ENCODE peak calls at places on chromosomes 6 and 20, in nine cellular contexts. L, J, Y, A, X, V, W, G and E are unnamed samples. For H3K27me3, the result is how much of the 10 kb centered on the place peaks cover.

GRCh38 chr20:20895537-20895936 is 183.1 kb upstream of the RALGAPA2 start:
- DNase-seq in L (no peak), J (no peak), Y (no peak), A (no peak), X (no peak), V (no peak), W (no peak), G (no peak), E (no peak)

GRCh38 chr20:17560344-17561074 is 9.4 kb upstream of the DSTN start:
- DNase-seq in L (no peak), J (no peak), Y (no peak), A (no peak), X (no peak), V (no peak), W (no peak), G (no peak), E (no peak)

GRCh38 chr6:166949533-166950442 is 6.6 kb downstream of the RNASET2 start:
- DNase-seq in L (no peak), J (peak), Y (no peak), A (no peak), X (no peak), V (no peak), W (no peak), G (no peak), E (no peak)

GRCh38 chr6:29510202-29510601 is 22.4 kb upstream of the MAS1L start:
- DNase-seq in L (no peak), J (no peak), Y (no peak), A (peak), X (no peak), V (no peak), W (peak), G (no peak), E (no peak)

GRCh38 chr20:53157443-53158408 is 185.6 kb downstream of the TSHZ2 start:
- DNase-seq in L (no peak), J (peak), Y (no peak), A (no peak), X (peak), V (peak), W (peak), G (no peak), E (no peak)

GRCh38 chr6:31851485-31851832 is 11.2 kb downstream of the NEU1 start:
- DNase-seq in L (no peak), J (no peak), Y (no peak), A (no peak), X (peak), V (no peak), W (no peak), G (no peak), E (no peak)

GRCh38 chr6:150788135-150788534 is 77.4 kb upstream of the MTHFD1L start:
- DNase-seq in L (no peak), J (no peak), Y (no peak), A (no peak), X (no peak), V (no peak), W (no peak), G (no peak), E (no peak)

GRCh38 chr20:32204485-32205115 is 2.9 kb downstream of the PLAGL2 start:
- DNase-seq in L (no peak), J (no peak), Y (peak), A (no peak), X (no peak), V (no peak), W (no peak), G (no peak), E (no peak)

GRCh38 chr6:11791354-11792107 is 12.9 kb upstream of the ADTRP start:
- DNase-seq in L (no peak), J (no peak), Y (no peak), A (no peak), X (no peak), V (no peak), W (no peak), G (no peak), E (no peak)

GRCh38 chr6:131979515-131980337 is 28.6 kb upstream of the CCN2 start:
- DNase-seq in L (no peak), J (no peak), Y (no peak), A (no peak), X (peak), V (no peak), W (no peak), G (no peak), E (peak)

GRCh38 chr6:27188885-27189418 is 58.5 kb upstream of the PRSS16 start:
- DNase-seq in L (peak), J (no peak), Y (peak), A (peak), X (peak), V (peak), W (peak), G (peak), E (peak)

GRCh38 chr20:47392721-47393073 is 36.2 kb upstream of the ZMYND8 start:
- DNase-seq in L (no peak), J (no peak), Y (peak), A (no peak), X (peak), V (no peak), W (no peak), G (no peak), E (no peak)

GRCh38 chr20:57811373-57812020 is 101.7 kb upstream of the PMEPA1 start:
- DNase-seq in L (no peak), J (peak), Y (peak), A (peak), X (no peak), V (peak), W (no peak), G (peak), E (no peak)

GRCh38 chr6:106369739-106370138 is 9.2 kb downstream of the CRYBG1 start:
- DNase-seq in L (no peak), J (no peak), Y (no peak), A (no peak), X (no peak), V (no peak), W (no peak), G (no peak), E (no peak)

GRCh38 chr6:104599821-104600658 is 259.7 kb downstream of the HACE1 start:
- DNase-seq in L (no peak), J (no peak), Y (no peak), A (peak), X (peak), V (no peak), W (no peak), G (no peak), E (no peak)

GRCh38 chr6:71545905-71546304 is 257.3 kb downstream of the OGFRL1 start:
- DNase-seq in L (no peak), J (no peak), Y (no peak), A (no peak), X (no peak), V (no peak), W (no peak), G (no peak), E (no peak)

GRCh38 chr20:22545045-22545444 is 39.3 kb downstream of the FOXA2 start:
- DNase-seq in L (no peak), J (no peak), Y (no peak), A (no peak), X (no peak), V (no peak), W (no peak), G (no peak), E (no peak)

GRCh38 chr6:36130672-36131516 is 581 bp downstream of the MAPK13 start:
- DNase-seq in L (peak), J (peak), Y (peak), A (no peak), X (no peak), V (peak), W (peak), G (no peak), E (no peak)

GRCh38 chr6:154257074-154257473 is 99.5 kb downstream of the IPCEF1 start:
- DNase-seq in L (no peak), J (no peak), Y (no peak), A (no peak), X (no peak), V (no peak), W (no peak), G (no peak), E (no peak)

GRCh38 chr6:165821754-165822153 is 158.7 kb upstream of the PDE10A start:
- DNase-seq in L (no peak), J (no peak), Y (no peak), A (no peak), X (no peak), V (no peak), W (no peak), G (no peak), E (no peak)

GRCh38 chr20:24519476-24519875 is 50.0 kb downstream of the SYNDIG1 start:
- DNase-seq in L (no peak), J (no peak), Y (no peak), A (no peak), X (no peak), V (no peak), W (no peak), G (no peak), E (no peak)

GRCh38 chr6:157380458-157380778 is 572 bp upstream of the ZDHHC14 start:
- DNase-seq in L (no peak), J (no peak), Y (no peak), A (no peak), X (no peak), V (no peak), W (no peak), G (no peak), E (no peak)

GRCh38 chr20:59159822-59160740 is 3.5 kb upstream of the ZNF831 start:
- DNase-seq in L (no peak), J (no peak), Y (no peak), A (peak), X (no peak), V (no peak), W (no peak), G (no peak), E (no peak)

GRCh38 chr20:58463231-58463630 is 52.0 kb downstream of the APCDD1L start:
- DNase-seq in L (no peak), J (no peak), Y (no peak), A (no peak), X (no peak), V (no peak), W (no peak), G (no peak), E (no peak)

GRCh38 chr6:43922423-43923375 is 152.7 kb downstream of the VEGFA start:
- DNase-seq in L (no peak), J (peak), Y (no peak), A (no peak), X (no peak), V (no peak), W (no peak), G (no peak), E (no peak)

GRCh38 chr6:106199998-106200397 is 113.9 kb downstream of the PRDM1 start:
- DNase-seq in L (no peak), J (no peak), Y (no peak), A (no peak), X (peak), V (no peak), W (no peak), G (no peak), E (peak)

GRCh38 chr20:10492065-10492464 is 57.0 kb downstream of the SLX4IP start:
- DNase-seq in L (no peak), J (no peak), Y (no peak), A (no peak), X (peak), V (no peak), W (no peak), G (no peak), E (no peak)

GRCh38 chr6:138307816-138308727 is 69.6 kb upstream of the SMIM28 start:
- DNase-seq in L (peak), J (no peak), Y (no peak), A (no peak), X (peak), V (no peak), W (no peak), G (no peak), E (no peak)

GRCh38 chr6:148431840-148432239 is 89.2 kb downstream of the SASH1 start:
- DNase-seq in L (no peak), J (no peak), Y (no peak), A (no peak), X (no peak), V (no peak), W (no peak), G (no peak), E (no peak)

GRCh38 chr20:33431797-33432381 is 11.7 kb downstream of the SNTA1 start:
- DNase-seq in L (no peak), J (no peak), Y (no peak), A (no peak), X (no peak), V (no peak), W (no peak), G (no peak), E (no peak)

GRCh38 chr6:40848038-40848437 is 191.0 kb downstream of the UNC5CL start:
- DNase-seq in L (no peak), J (no peak), Y (no peak), A (no peak), X (peak), V (no peak), W (no peak), G (no peak), E (no peak)

GRCh38 chr6:90003941-90004340 is 109.7 kb downstream of the GJA10 start:
- DNase-seq in L (no peak), J (no peak), Y (no peak), A (no peak), X (peak), V (no peak), W (no peak), G (no peak), E (no peak)

GRCh38 chr6:43628392-43629103 is 516 bp downstream of the GTPBP2 start:
- DNase-seq in L (peak), J (no peak), Y (peak), A (peak), X (peak), V (peak), W (peak), G (peak), E (no peak)

GRCh38 chr20:24691901-24692351 is 222.5 kb downstream of the SYNDIG1 start:
- DNase-seq in L (no peak), J (peak), Y (no peak), A (no peak), X (no peak), V (no peak), W (no peak), G (no peak), E (no peak)

GRCh38 chr6:81158956-81159355 is 593.5 kb downstream of the TENT5A start:
- DNase-seq in L (no peak), J (no peak), Y (no peak), A (no peak), X (peak), V (no peak), W (no peak), G (no peak), E (no peak)

GRCh38 chr6:137094411-137095008 is 49.7 kb upstream of the IL20RA start:
- DNase-seq in L (peak), J (no peak), Y (peak), A (peak), X (peak), V (peak), W (peak), G (peak), E (peak)

GRCh38 chr6:164344801-164345291 is 930.3 kb downstream of the QKI start:
- DNase-seq in L (no peak), J (no peak), Y (no peak), A (no peak), X (peak), V (no peak), W (no peak), G (no peak), E (no peak)

GRCh38 chr6:133983099-133983939 is 30.3 kb downstream of the TBPL1 start:
- DNase-seq in L (no peak), J (no peak), Y (peak), A (no peak), X (peak), V (peak), W (no peak), G (no peak), E (no peak)
- TF ChIP-seq CTCF in L (no peak), J (no peak), Y (no peak), A (no peak), X (no peak), V (no peak), W (no peak), G (no peak), E (no peak)

GRCh38 chr20:63497946-63498935 is 642 bp downstream of the EEF1A2 start:
- DNase-seq in L (no peak), J (no peak), Y (peak), A (peak), X (peak), V (no peak), W (peak), G (no peak), E (no peak)
- H3K4me3 ChIP-seq in L (peak), J (no peak), Y (peak), A (peak), X (no peak), V (no peak), W (peak), G (no peak), E (peak)

GRCh38 chr6:26156850-26157149 is 69.6 kb downstream of the HFE start:
- DNase-seq in L (no peak), J (no peak), Y (no peak), A (no peak), X (no peak), V (no peak), W (no peak), G (no peak), E (no peak)
- H3K27me3 ChIP-seq in L (under half), J (under half), Y (under half), A (under half), X (under half), V (under half), W (under half), G (under half), E (under half)

DNA sequence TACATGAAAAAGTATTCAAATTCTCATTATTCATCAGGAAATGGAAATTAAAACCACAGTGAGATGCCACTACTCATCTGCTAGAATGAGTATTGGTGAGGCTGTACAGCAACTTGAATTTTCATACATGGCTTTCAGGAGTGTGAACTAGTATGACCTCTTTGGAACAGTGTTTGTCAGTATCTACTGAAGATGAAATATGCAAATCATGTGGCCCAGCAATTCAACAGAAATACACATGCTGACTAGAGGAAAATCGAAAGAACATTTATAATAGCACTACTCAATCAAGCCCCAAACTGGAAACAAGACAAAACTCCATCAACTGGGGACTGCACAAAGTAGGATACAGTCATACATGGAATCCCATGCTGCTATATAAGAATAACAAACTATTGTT is 102.2 kb downstream of the DCDC2 start:
- DNase-seq in L (no peak), J (no peak), Y (no peak), A (no peak), X (no peak), V (no peak), W (no peak), G (no peak), E (no peak)
- TF ChIP-seq CTCF in L (no peak), J (no peak), Y (no peak), A (no peak), X (no peak), V (no peak), W (no peak), G (no peak), E (no peak)

DNA sequence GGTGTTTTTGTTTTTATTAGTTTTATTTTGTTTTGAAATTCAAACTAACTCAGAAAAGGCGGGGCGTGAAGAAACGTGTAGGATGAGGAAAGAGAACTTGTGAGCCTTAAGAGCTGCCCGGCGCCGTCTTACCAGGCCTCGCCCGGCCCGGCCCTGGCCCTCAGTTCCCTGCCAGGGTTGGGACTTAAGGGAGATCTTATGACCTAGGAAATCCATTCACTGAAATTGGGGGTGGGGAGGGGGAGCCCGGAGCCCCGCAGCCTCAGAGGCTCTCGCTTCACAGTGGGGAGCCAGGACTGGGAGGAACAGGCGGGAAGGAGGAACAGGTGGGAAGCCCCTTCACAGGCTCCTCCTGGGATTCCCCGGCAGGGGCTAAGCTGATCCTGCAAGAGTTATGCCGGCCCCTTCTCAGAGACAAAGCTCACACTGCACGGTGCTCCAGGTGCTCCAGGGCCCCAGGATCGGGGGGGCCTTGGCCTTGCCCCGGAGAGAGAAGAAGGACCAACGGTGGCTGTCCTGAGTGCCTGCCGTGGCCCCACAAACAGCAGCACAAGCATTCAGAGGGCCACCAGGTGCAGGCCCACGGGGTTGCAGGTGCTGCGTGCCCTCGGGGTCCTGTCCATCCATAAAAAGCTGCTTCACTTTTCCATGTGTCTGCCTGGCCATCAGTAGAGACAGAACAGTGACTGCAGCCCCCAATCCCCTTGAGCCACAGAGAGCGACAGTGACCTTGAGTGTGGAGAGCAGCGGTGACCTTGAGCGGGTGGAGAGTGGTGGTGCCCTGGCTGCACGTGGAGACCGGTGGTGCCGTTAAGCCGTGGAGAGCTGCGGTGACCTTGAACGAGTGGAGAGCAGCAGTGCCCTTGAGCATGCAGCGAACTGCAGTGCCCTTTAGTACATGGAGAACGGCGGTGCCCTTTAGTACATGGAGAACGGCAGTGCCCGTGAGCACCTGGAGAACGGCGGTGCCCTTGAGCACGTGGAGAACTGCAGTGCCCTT is 152.7 kb downstream of the DLL1 start:
- DNase-seq in L (peak), J (peak), Y (no peak), A (no peak), X (no peak), V (no peak), W (no peak), G (no peak), E (no peak)
- H3K4me3 ChIP-seq in L (no peak), J (no peak), Y (no peak), A (no peak), X (no peak), V (no peak), W (no peak), G (no peak), E (no peak)